ENCODE peak calls at places on chromosomes 11 and 22, in ten cellular contexts. N is prostate gland, W is right lobe of liver, K is left lung, P is GM23338, X is cardiac muscle cell, D is fibroblast of lung, Y is pancreas, F is HCT116, M is PC-9. G is an unnamed sample.
A peak's percentile ranks its signal among the peaks of the same experiment; 100 is the strongest.

GRCh38 chr11:3840289-3840869 is 380 bp downstream of the RHOG start:
- DNase-seq in N (no peak), M (no peak), Y (peak; percentile 26), W (no peak), X (peak; percentile 79), K (no peak), P (peak; percentile 51), D (no peak), F (no peak), G (peak; percentile 26)

GRCh38 chr22:49760630-49761571 is 66.8 kb downstream of the BRD1 start:
- DNase-seq in K (peak; percentile 22), M (no peak), F (no peak), X (no peak), N (no peak), W (no peak), Y (no peak), D (no peak), P (no peak), G (no peak)

GRCh38 chr11:41403462-41403861 is 56.0 kb downstream of the LRRC4C start:
- DNase-seq in K (no peak), X (no peak), Y (no peak), W (no peak), N (no peak), D (no peak), M (no peak), P (no peak), F (no peak), G (no peak)

GRCh38 chr11:96260067-96260511 is 82.9 kb downstream of the MAML2 start:
- DNase-seq in P (no peak), K (no peak), M (no peak), X (no peak), F (no peak), D (no peak), N (no peak), W (no peak), Y (no peak), G (no peak)

GRCh38 chr11:61158691-61159381 is 2.4 kb downstream of the VPS37C start:
- DNase-seq in K (no peak), W (no peak), Y (no peak), M (peak; percentile 66), F (no peak), P (no peak), D (peak; percentile 62), N (peak; percentile 80), X (no peak), G (no peak)

GRCh38 chr11:102390667-102391449 is 43.8 kb downstream of the BIRC2 start:
- DNase-seq in M (peak; percentile 45), D (peak; percentile 72), N (peak; percentile 50), K (peak; percentile 70), X (peak; percentile 71), F (peak; percentile 42), P (peak; percentile 86), W (peak; percentile 68), Y (peak; percentile 58), G (peak; percentile 44)

GRCh38 chr11:117192401-117192875 is 6.7 kb upstream of the TAGLN start:
- DNase-seq in X (no peak), W (peak; percentile 46), D (no peak), F (no peak), M (no peak), K (peak; percentile 31), Y (no peak), N (no peak), P (no peak), G (no peak)

GRCh38 chr22:20124083-20124787 is 7.2 kb upstream of the TRMT2A start:
- DNase-seq in M (no peak), W (no peak), N (no peak), K (no peak), X (no peak), P (no peak), D (no peak), F (no peak), Y (no peak), G (no peak)

GRCh38 chr11:120134931-120135228 is 3.0 kb downstream of the TRIM29 start:
- DNase-seq in K (no peak), N (peak; percentile 7), P (no peak), X (no peak), Y (no peak), D (no peak), W (no peak), M (no peak), F (no peak), G (peak; percentile 2)

GRCh38 chr22:28115426-28115825 is 196.4 kb upstream of the PITPNB start:
- DNase-seq in W (no peak), X (no peak), P (no peak), N (no peak), F (no peak), M (no peak), K (no peak), D (no peak), Y (no peak), G (no peak)

GRCh38 chr22:33332538-33332937 is 274.4 kb upstream of the SYN3 start:
- DNase-seq in M (no peak), P (no peak), D (no peak), Y (no peak), K (no peak), N (no peak), W (peak; percentile 65), F (no peak), X (no peak), G (peak; percentile 14)

GRCh38 chr11:46597609-46598219 is 3.9 kb upstream of the AMBRA1 start:
- DNase-seq in Y (no peak), F (no peak), P (no peak), N (no peak), W (no peak), K (no peak), D (no peak), X (no peak), M (no peak), G (no peak)

DNA sequence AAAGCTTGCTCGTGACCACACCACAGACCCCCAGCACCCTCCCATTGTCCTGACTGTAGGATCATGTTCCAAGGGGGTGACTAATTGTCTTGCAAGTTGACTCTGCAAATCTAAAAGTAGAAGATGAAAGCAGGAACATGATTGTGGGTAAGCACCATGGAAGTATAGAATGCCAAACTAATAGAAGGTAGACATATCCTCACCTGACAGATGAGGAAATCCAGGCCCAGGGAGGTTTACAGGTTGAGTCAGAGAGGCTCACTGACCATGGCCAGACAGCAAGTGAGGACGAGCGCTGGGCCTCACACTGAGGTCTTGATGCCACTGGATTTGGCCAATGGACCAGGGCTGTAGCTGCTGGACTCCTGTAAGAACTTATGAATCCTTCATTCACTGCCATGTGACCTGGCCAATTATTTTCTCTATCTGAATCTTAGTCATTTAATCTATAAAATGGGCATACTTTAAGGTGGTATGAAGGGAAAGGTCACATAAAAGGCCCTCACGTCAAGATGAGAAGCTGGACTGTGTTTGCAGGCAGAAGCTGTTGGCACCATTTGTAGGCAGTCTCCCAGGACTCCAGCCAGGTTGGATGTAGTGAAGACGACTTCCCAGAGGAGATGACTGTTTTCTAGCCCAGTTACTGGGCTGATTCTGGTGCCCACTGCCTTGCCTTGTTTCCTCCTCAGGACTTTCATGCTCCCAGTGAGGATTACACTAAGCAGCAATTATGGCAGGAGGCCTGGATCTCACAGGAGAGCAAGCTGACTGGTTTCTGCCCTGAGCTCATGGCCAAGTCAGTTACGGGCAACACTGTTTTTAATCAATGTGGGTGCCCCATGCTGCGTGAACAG is 54.6 kb downstream of the GAB4 start:
- DNase-seq in F (no peak), Y (no peak), D (no peak), P (no peak), K (no peak), X (no peak), W (no peak), N (no peak), M (no peak), G (no peak)
- H3K27ac ChIP-seq in F (no peak overlapping the region), Y (no peak overlapping the region), D (no peak overlapping the region), P (no peak overlapping the region), K (no peak overlapping the region), X (no peak overlapping the region), W (no peak overlapping the region), N (no peak overlapping the region), M (no peak overlapping the region), G (no peak overlapping the region)

GRCh38 chr11:44597358-44598009 is 32.0 kb downstream of the CD82 start:
- DNase-seq in N (no peak), K (no peak), X (no peak), Y (no peak), D (no peak), M (no peak), P (no peak), W (no peak), F (no peak), G (no peak)

GRCh38 chr11:44595006-44595405 is 29.5 kb downstream of the CD82 start:
- DNase-seq in N (no peak), K (no peak), X (no peak), Y (no peak), P (no peak), D (no peak), W (no peak), F (no peak), M (no peak), G (no peak)

GRCh38 chr11:44593194-44593593 is 27.7 kb downstream of the CD82 start:
- DNase-seq in Y (no peak), P (no peak), W (no peak), M (no peak), X (peak; percentile 36), N (no peak), K (no peak), F (no peak), D (no peak), G (no peak)

GRCh38 chr11:44596541-44597276 is 31.2 kb downstream of the CD82 start:
- DNase-seq in D (no peak), K (no peak), Y (no peak), P (no peak), M (no peak), X (no peak), W (no peak), N (no peak), F (no peak), G (no peak)

GRCh38 chr11:44595964-44596381 is 30.5 kb downstream of the CD82 start:
- DNase-seq in D (peak; percentile 52), F (no peak), Y (no peak), W (peak; percentile 87), K (no peak), N (peak; percentile 31), M (no peak), P (no peak), X (no peak), G (peak; percentile 80)
- H3K4me1 ChIP-seq in D (peaks cover 5% of the 10 kb centered on the region), F (no peaks in the 10 kb centered on the region), Y (no peaks in the 10 kb centered on the region), W (no peaks in the 10 kb centered on the region), K (peaks cover 10% of the 10 kb centered on the region), N (peaks cover 3% of the 10 kb centered on the region), M (no peaks in the 10 kb centered on the region), P (peaks cover 4% of the 10 kb centered on the region), X (peaks cover 17% of the 10 kb centered on the region), G (peaks cover 65% of the 10 kb centered on the region)

GRCh38 chr11:71454470-71455113 is 1.6 kb downstream of the NADSYN1 start:
- DNase-seq in X (no peak), Y (no peak), W (peak; percentile 39), K (no peak), F (no peak), D (no peak), N (no peak), P (no peak), M (peak; percentile 45), G (no peak)
- TF ChIP-seq CTCF in X (no peak), Y (no peak), W (peak; percentile 44), K (no peak), F (peak; percentile 22), D (no peak), N (no peak), P (peak; percentile 41), M (peak; percentile 50), G (no peak)

DNA sequence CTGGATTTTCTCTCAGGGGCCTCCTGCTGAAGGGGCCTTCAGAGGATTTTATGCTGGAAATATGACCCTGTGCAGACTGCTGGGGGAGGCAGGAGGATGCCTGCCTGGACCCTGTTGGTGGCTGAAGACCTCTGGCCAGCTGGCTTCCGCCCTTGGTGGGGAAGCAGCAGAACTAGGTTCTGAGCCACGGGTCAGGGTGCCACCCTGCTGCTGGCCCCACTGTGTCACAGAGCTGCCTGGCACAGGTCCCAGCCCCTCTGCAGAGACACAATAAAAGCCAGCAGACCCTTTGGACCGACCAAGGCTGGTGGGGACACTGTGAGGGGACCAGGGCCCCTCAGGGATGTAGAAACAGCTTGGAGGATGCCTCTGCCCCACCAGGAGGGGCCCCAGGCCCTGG is 6.9 kb upstream of the SREBF2 start:
- DNase-seq in W (no peak), M (no peak), K (no peak), P (no peak), F (no peak), Y (no peak), N (no peak), X (no peak), D (no peak), G (no peak)
- H3K27ac ChIP-seq in W (peak overlapping the region; percentile 12), M (no peak overlapping the region), K (no peak overlapping the region), P (no peak overlapping the region), F (no peak overlapping the region), Y (peak overlapping the region; percentile 11), N (no peak overlapping the region), X (peak overlapping the region; percentile 80), D (no peak overlapping the region), G (no peak overlapping the region)

G was measured in heart right ventricle.